ENCODE peak calls at places on chromosomes 1 and 21, in eight cellular contexts. G, I, P, X, Z, J, F and E are unnamed samples.

GRCh38 chr1:94416901-94417701 is 1.1 kb upstream of the ABCD3 start:
- DNase-seq in G (peak), I (no peak), P (no peak), X (no peak), Z (peak), J (peak), F (peak), E (no peak)

GRCh38 chr21:17900281-17900989 is 81.3 kb upstream of the C21orf91 start:
- DNase-seq in G (no peak), I (peak), P (peak), X (peak), Z (no peak), J (no peak), F (no peak), E (no peak)

GRCh38 chr1:179808503-179808902 is 65.4 kb downstream of the FAM163A start:
- DNase-seq in G (no peak), I (no peak), P (no peak), X (no peak), Z (no peak), J (peak), F (no peak), E (no peak)

GRCh38 chr1:93774707-93775106 is 93.1 kb upstream of the BCAR3 start:
- DNase-seq in G (no peak), I (no peak), P (no peak), X (no peak), Z (no peak), J (no peak), F (peak), E (no peak)

GRCh38 chr1:65538664-65539063 is 118.2 kb downstream of the LEPR start:
- DNase-seq in G (no peak), I (no peak), P (no peak), X (no peak), Z (no peak), J (no peak), F (no peak), E (no peak)

GRCh38 chr1:231236938-231237337 is 4.1 kb upstream of the GNPAT start:
- DNase-seq in G (no peak), I (no peak), P (no peak), X (no peak), Z (no peak), J (no peak), F (no peak), E (no peak)

GRCh38 chr1:225911207-225912130 is 12.6 kb downstream of the PYCR2 start:
- DNase-seq in G (peak), I (peak), P (peak), X (peak), Z (peak), J (peak), F (peak), E (no peak)

GRCh38 chr21:45459171-45460010 is 54.4 kb downstream of the COL18A1 start:
- DNase-seq in G (no peak), I (no peak), P (no peak), X (peak), Z (no peak), J (no peak), F (no peak), E (no peak)

GRCh38 chr1:57883145-57883699 is 459.4 kb upstream of the DAB1 start:
- DNase-seq in G (no peak), I (no peak), P (no peak), X (no peak), Z (no peak), J (no peak), F (no peak), E (no peak)

GRCh38 chr1:155466996-155467395 is 95.6 kb downstream of the ASH1L start:
- DNase-seq in G (peak), I (no peak), P (no peak), X (no peak), Z (no peak), J (peak), F (peak), E (no peak)

GRCh38 chr1:15953294-15953771 is 22.6 kb downstream of the ZBTB17 start:
- DNase-seq in G (peak), I (no peak), P (no peak), X (no peak), Z (no peak), J (peak), F (no peak), E (no peak)

GRCh38 chr1:167805041-167805556 is 83.3 kb downstream of the MPZL1 start:
- DNase-seq in G (no peak), I (no peak), P (no peak), X (no peak), Z (no peak), J (no peak), F (peak), E (no peak)

GRCh38 chr1:94962745-94963265 is 35.9 kb upstream of the CNN3 start:
- DNase-seq in G (peak), I (no peak), P (no peak), X (no peak), Z (peak), J (peak), F (peak), E (no peak)

GRCh38 chr1:193143285-193143684 is 21.5 kb downstream of the CDC73 start:
- DNase-seq in G (peak), I (no peak), P (no peak), X (no peak), Z (no peak), J (peak), F (peak), E (no peak)

GRCh38 chr1:20742671-20743070 is 10.2 kb upstream of the SH2D5 start:
- DNase-seq in G (no peak), I (no peak), P (no peak), X (no peak), Z (no peak), J (no peak), F (peak), E (no peak)

GRCh38 chr1:111571987-111572386 is 47.6 kb upstream of the RAP1A start:
- DNase-seq in G (peak), I (no peak), P (peak), X (no peak), Z (no peak), J (peak), F (peak), E (no peak)

GRCh38 chr1:205144751-205145150 is 23.0 kb upstream of the RBBP5 start:
- DNase-seq in G (peak), I (no peak), P (no peak), X (no peak), Z (no peak), J (peak), F (peak), E (no peak)

GRCh38 chr1:15254521-15254920 is 7.5 kb downstream of the FHAD1 start:
- DNase-seq in G (no peak), I (no peak), P (no peak), X (no peak), Z (no peak), J (peak), F (peak), E (no peak)

GRCh38 chr1:152078831-152079549 is 9.9 kb downstream of the TCHHL1 start:
- DNase-seq in G (no peak), I (no peak), P (no peak), X (no peak), Z (no peak), J (no peak), F (no peak), E (no peak)

GRCh38 chr1:46168463-46168862 is 6.4 kb upstream of the TSPAN1 start:
- DNase-seq in G (no peak), I (no peak), P (no peak), X (no peak), Z (no peak), J (no peak), F (no peak), E (no peak)

GRCh38 chr1:246602194-246602593 is 35.9 kb downstream of the CNST start:
- DNase-seq in G (peak), I (no peak), P (no peak), X (no peak), Z (no peak), J (no peak), F (peak), E (no peak)

GRCh38 chr1:10835423-10836421 is 39.3 kb upstream of the CASZ1 start:
- DNase-seq in G (peak), I (peak), P (peak), X (peak), Z (peak), J (peak), F (peak), E (no peak)

GRCh38 chr1:43931711-43932660 is 1.6 kb upstream of the ARTN start:
- DNase-seq in G (no peak), I (no peak), P (no peak), X (peak), Z (no peak), J (no peak), F (no peak), E (no peak)

GRCh38 chr1:2392071-2392442 is 416 bp downstream of the RER1 start:
- DNase-seq in G (no peak), I (no peak), P (peak), X (no peak), Z (no peak), J (no peak), F (peak), E (no peak)

GRCh38 chr1:30847358-30847972 is 61.1 kb downstream of the SDC3 start:
- DNase-seq in G (peak), I (peak), P (peak), X (peak), Z (peak), J (peak), F (peak), E (no peak)

GRCh38 chr1:55876276-55877060 is 661.3 kb upstream of the USP24 start:
- DNase-seq in G (no peak), I (no peak), P (no peak), X (peak), Z (no peak), J (no peak), F (no peak), E (no peak)

GRCh38 chr1:187680823-187681222 is 852.1 kb downstream of the PLA2G4A start:
- DNase-seq in G (peak), I (no peak), P (no peak), X (no peak), Z (no peak), J (peak), F (peak), E (no peak)

GRCh38 chr1:65734976-65735375 is 57.7 kb upstream of the PDE4B start:
- DNase-seq in G (no peak), I (no peak), P (no peak), X (no peak), Z (no peak), J (no peak), F (no peak), E (no peak)

DNA sequence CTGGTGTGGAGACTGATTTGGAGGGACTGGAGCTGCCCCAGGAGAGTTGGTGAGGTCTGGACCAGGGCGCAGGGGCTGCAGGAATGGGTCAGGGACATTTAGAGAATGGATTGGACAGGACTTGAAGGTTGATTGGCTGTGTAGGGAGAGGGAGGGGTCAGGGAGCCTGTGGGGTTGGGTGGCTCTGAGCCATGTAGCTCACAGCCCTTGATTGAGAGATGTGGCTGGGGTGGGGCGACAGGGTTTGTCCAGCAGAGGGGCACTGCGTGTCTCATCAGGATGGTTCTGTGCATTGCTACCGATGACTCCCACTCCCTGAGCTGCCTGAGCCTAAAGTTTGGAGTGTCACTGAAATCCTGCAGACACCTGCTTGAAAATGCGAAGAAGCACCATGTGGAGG is 12.1 kb downstream of the AZIN2 start:
- DNase-seq in G (no peak), I (peak), P (peak), X (no peak), Z (no peak), J (no peak), F (no peak), E (no peak)
- TF ChIP-seq CTCF in G (no peak), I (peak), P (peak), X (no peak), Z (no peak), J (no peak), F (no peak), E (no peak)

DNA sequence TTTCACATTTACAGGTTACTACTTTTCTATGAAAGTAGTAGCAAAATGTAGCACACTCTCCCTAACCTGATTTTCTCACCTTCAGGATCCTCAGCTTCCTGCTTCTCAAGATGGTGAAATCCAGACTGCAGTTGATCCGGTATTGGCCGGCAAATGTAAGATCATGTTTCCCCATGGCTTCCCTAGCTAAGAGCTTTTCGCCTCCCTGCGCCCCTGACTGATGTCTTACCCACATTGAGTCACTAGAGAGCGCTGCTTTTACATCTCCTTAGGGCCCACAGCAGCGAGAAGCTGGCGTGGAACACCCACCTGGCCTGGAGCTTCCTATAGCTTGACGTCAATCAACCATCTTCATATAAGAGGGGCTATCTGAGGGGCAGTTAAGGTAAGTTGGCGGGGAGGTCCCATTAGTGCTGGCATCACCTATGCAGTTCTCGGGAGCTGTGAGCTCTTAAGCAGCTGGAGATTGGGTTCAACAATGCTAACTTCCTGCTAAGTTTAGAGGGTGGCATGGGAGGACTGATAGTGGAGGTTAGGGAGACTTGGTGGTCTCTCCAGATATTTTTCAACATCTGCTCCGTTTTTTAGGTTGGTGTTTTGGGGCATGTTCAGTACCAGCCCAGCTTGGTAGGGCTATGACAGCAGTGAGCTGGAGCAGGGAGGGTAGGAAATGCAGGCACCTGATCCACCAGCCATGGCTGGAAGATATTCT is 5.5 kb downstream of the PTPN7 start:
- DNase-seq in G (peak), I (peak), P (peak), X (no peak), Z (peak), J (peak), F (peak), E (no peak)
- TF ChIP-seq CTCF in G (peak), I (peak), P (peak), X (no peak), Z (peak), J (peak), F (peak), E (peak)

GRCh38 chr1:154329152-154329521 is 3.8 kb downstream of the ATP8B2 start:
- DNase-seq in G (no peak), I (peak), P (peak), X (no peak), Z (no peak), J (no peak), F (no peak), E (no peak)
- TF ChIP-seq CTCF in G (peak), I (peak), P (peak), X (no peak), Z (no peak), J (no peak), F (peak), E (no peak)

GRCh38 chr1:47971385-47971784 is 25.8 kb downstream of the TRABD2B start:
- DNase-seq in G (no peak), I (no peak), P (no peak), X (no peak), Z (no peak), J (no peak), F (no peak), E (no peak)

GRCh38 chr1:47975302-47975921 is 21.8 kb downstream of the TRABD2B start:
- DNase-seq in G (no peak), I (no peak), P (no peak), X (no peak), Z (no peak), J (no peak), F (no peak), E (no peak)

GRCh38 chr1:47976267-47976666 is 20.9 kb downstream of the TRABD2B start:
- DNase-seq in G (no peak), I (no peak), P (no peak), X (no peak), Z (no peak), J (no peak), F (no peak), E (no peak)

GRCh38 chr1:47970882-47971281 is 26.3 kb downstream of the TRABD2B start:
- DNase-seq in G (no peak), I (no peak), P (no peak), X (no peak), Z (no peak), J (no peak), F (no peak), E (no peak)

DNA sequence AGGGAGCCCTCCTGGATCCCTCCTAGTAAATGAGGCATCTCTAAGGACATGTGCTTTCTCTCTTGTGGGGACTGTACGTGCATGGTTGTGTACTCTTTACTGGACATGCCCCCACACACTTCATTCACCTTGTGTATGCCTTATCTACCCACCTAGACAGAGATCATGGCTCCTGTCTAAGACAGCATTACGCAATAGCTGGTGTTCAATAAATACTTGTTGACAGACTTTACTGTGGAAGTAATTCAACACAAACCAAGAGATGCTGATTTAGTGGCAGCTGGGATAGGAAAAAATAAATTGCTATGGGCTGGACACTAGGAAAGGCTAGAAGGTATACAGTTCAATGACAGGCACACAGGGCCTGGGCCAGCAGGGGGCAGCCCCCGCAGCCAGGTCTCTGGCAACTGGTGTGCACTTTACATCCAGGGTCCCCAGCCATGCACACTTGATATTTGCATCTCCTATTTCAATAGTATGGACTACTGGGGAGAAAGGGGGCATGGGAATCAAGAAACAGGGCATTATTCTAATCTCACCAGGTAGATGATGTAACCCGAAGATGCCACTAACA is 24.2 kb downstream of the TRABD2B start:
- DNase-seq in G (no peak), I (no peak), P (peak), X (no peak), Z (no peak), J (no peak), F (no peak), E (no peak)
- TF ChIP-seq CTCF in G (peak), I (peak), P (peak), X (peak), Z (no peak), J (no peak), F (peak), E (no peak)

DNA sequence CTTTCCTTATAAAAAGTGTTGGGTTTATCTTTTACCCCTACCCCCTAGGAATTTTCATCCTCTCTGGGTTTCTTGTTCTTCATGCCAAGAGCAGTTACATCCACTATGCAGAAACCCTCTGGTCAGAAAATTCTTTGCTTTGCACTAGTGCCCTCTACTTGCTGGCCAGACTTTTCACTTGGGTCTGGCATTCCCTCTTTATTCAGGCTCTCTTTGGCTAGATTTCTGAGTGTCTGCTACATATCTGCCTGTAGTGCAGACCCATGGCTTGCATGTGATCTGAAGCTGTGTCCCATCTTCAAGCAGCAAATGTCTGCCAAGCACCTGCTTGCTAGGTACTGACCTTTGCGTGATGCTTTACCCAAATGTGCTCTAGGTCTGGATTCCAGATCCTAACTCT is 237.0 kb downstream of the GPATCH2 start:
- DNase-seq in G (peak), I (no peak), P (peak), X (no peak), Z (no peak), J (peak), F (no peak), E (no peak)
- TF ChIP-seq CTCF in G (no peak), I (peak), P (peak), X (peak), Z (no peak), J (no peak), F (peak), E (no peak)

GRCh38 chr1:158724442-158724841 is 3.9 kb upstream of the OR6K3 start:
- DNase-seq in G (no peak), I (no peak), P (no peak), X (no peak), Z (no peak), J (no peak), F (no peak), E (no peak)

GRCh38 chr1:158717344-158717743 is 3.2 kb downstream of the OR6K3 start:
- DNase-seq in G (no peak), I (no peak), P (no peak), X (no peak), Z (no peak), J (no peak), F (no peak), E (no peak)

GRCh38 chr1:158716335-158716734 is 4.2 kb downstream of the OR6K3 start:
- DNase-seq in G (no peak), I (no peak), P (no peak), X (no peak), Z (no peak), J (no peak), F (no peak), E (no peak)

GRCh38 chr1:158719664-158720063 is 856 bp downstream of the OR6K3 start:
- DNase-seq in G (no peak), I (no peak), P (no peak), X (no peak), Z (no peak), J (no peak), F (no peak), E (no peak)

GRCh38 chr1:158720620-158721019 is at the start of gene OR6K3:
- DNase-seq in G (no peak), I (no peak), P (no peak), X (no peak), Z (no peak), J (no peak), F (no peak), E (no peak)
- TF ChIP-seq CTCF in G (no peak), I (no peak), P (no peak), X (no peak), Z (no peak), J (no peak), F (no peak), E (no peak)